ENCODE peak calls at places on chromosomes 4 and X, in ten cellular contexts. C, F, O, E, L, H, B, G, Z and Q are unnamed samples.

GRCh38 chr4:14928035-14928434 is 74.2 kb upstream of the CPEB2 start:
- DNase-seq in C (no peak), F (no peak), O (no peak), E (no peak), L (no peak), H (no peak), B (no peak), G (no peak), Z (no peak), Q (no peak)

GRCh38 chr4:143397887-143398286 is 61.2 kb downstream of the GAB1 start:
- DNase-seq in C (no peak), F (no peak), O (no peak), E (no peak), L (no peak), H (no peak), B (no peak), G (no peak), Z (no peak), Q (no peak)

GRCh38 chr4:102454981-102455690 is 46.0 kb upstream of the NFKB1 start:
- DNase-seq in C (peak), F (no peak), O (no peak), E (no peak), L (no peak), H (no peak), B (peak), G (no peak), Z (no peak), Q (no peak)

GRCh38 chr4:150962245-150962644 is 52.8 kb downstream of the LRBA start:
- DNase-seq in C (no peak), F (no peak), O (no peak), E (no peak), L (no peak), H (peak), B (no peak), G (peak), Z (no peak), Q (peak)

GRCh38 chrX:56385336-56385735 is 153.2 kb downstream of the KLF8 start:
- DNase-seq in C (no peak), F (no peak), O (no peak), E (no peak), L (no peak), H (no peak), B (no peak), G (no peak), Z (no peak), Q (no peak)

GRCh38 chr4:30722092-30722915 is 2.1 kb downstream of the PCDH7 start:
- DNase-seq in C (peak), F (no peak), O (peak), E (peak), L (no peak), H (no peak), B (peak), G (no peak), Z (no peak), Q (no peak)

GRCh38 chr4:78937837-78938236 is 1.4 kb downstream of the PAQR3 start:
- DNase-seq in C (no peak), F (no peak), O (no peak), E (no peak), L (no peak), H (peak), B (no peak), G (no peak), Z (no peak), Q (peak)

GRCh38 chrX:87489071-87489470 is 28.5 kb upstream of the KLHL4 start:
- DNase-seq in C (no peak), F (no peak), O (no peak), E (no peak), L (no peak), H (peak), B (no peak), G (no peak), Z (no peak), Q (peak)

GRCh38 chr4:70938087-70938486 is 35.9 kb downstream of the MOB1B start:
- DNase-seq in C (no peak), F (no peak), O (no peak), E (no peak), L (no peak), H (no peak), B (no peak), G (no peak), Z (no peak), Q (no peak)

GRCh38 chr4:70945046-70945445 is 42.9 kb downstream of the MOB1B start:
- DNase-seq in C (no peak), F (no peak), O (no peak), E (no peak), L (no peak), H (no peak), B (no peak), G (no peak), Z (no peak), Q (no peak)

GRCh38 chr4:70936200-70936787 is 34.1 kb downstream of the MOB1B start:
- DNase-seq in C (no peak), F (no peak), O (no peak), E (no peak), L (no peak), H (no peak), B (no peak), G (no peak), Z (no peak), Q (no peak)

GRCh38 chr4:70943115-70943514 is 40.9 kb downstream of the MOB1B start:
- DNase-seq in C (no peak), F (no peak), O (no peak), E (no peak), L (no peak), H (no peak), B (no peak), G (no peak), Z (no peak), Q (no peak)

DNA sequence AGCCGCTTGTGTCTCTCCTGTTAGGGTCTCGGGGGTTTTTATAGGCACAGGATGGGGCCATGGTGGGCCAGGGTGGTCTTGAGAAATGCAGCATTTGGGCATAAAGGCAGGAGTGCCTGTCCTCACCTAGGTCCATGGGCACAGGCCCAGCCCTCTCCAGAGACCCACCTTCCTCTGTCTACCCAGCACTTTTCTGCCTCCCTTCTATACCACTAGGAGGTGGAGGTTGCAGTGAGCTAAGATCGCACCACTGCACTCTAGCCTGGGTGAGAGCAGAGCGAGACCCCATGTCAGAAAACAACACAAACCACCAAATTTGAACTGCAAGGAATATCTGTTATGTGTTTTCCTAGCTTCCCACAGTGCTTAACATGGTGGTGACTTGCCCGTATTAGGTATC is 38.0 kb downstream of the MOB1B start:
- DNase-seq in C (no peak), F (no peak), O (no peak), E (no peak), L (no peak), H (no peak), B (no peak), G (no peak), Z (no peak), Q (no peak)
- TF ChIP-seq CTCF in C (no peak), F (no peak), O (no peak), E (no peak), L (no peak), H (no peak), B (no peak), G (no peak), Z (no peak), Q (no peak)

GRCh38 chr4:183986645-183987528 is 81.8 kb downstream of the STOX2 start:
- DNase-seq in C (no peak), F (peak), O (no peak), E (no peak), L (no peak), H (no peak), B (no peak), G (no peak), Z (no peak), Q (no peak)
- H3K4me3 ChIP-seq in C (peak), F (peak), O (peak), E (peak), L (peak), H (peak), B (peak), G (no peak), Z (peak), Q (peak)

GRCh38 chr4:101157415-101158135 is 189.8 kb downstream of the PPP3CA start:
- DNase-seq in C (no peak), F (no peak), O (no peak), E (no peak), L (no peak), H (peak), B (no peak), G (no peak), Z (no peak), Q (no peak)
- TF ChIP-seq CTCF in C (no peak), F (no peak), O (no peak), E (no peak), L (no peak), H (no peak), B (no peak), G (no peak), Z (no peak), Q (no peak)

GRCh38 chr4:155972098-155972497 is 18.4 kb upstream of the CTSO start:
- DNase-seq in C (no peak), F (no peak), O (no peak), E (no peak), L (no peak), H (peak), B (no peak), G (no peak), Z (no peak), Q (no peak)

GRCh38 chr4:155974476-155974749 is 20.7 kb upstream of the CTSO start:
- DNase-seq in C (no peak), F (no peak), O (no peak), E (no peak), L (no peak), H (no peak), B (no peak), G (peak), Z (no peak), Q (no peak)

GRCh38 chr4:155978810-155979209 is 25.1 kb upstream of the CTSO start:
- DNase-seq in C (no peak), F (no peak), O (no peak), E (no peak), L (no peak), H (no peak), B (no peak), G (no peak), Z (no peak), Q (no peak)

GRCh38 chr4:155974957-155975356 is 21.3 kb upstream of the CTSO start:
- DNase-seq in C (no peak), F (no peak), O (no peak), E (no peak), L (no peak), H (no peak), B (no peak), G (no peak), Z (no peak), Q (no peak)

GRCh38 chr4:155973639-155974475 is 20.2 kb upstream of the CTSO start:
- DNase-seq in C (no peak), F (no peak), O (no peak), E (no peak), L (no peak), H (peak), B (no peak), G (no peak), Z (no peak), Q (no peak)
- H3K4me3 ChIP-seq in C (no peak), F (no peak), O (no peak), E (no peak), L (no peak), H (no peak), B (no peak), G (no peak), Z (no peak), Q (no peak)

GRCh38 chr4:168318266-168318895 is at the start of gene DDX60:
- DNase-seq in C (peak), F (peak), O (peak), E (peak), L (no peak), H (peak), B (peak), G (peak), Z (peak), Q (peak)
- TF ChIP-seq CTCF in C (peak), F (peak), O (peak), E (peak), L (peak), H (peak), B (peak), G (peak), Z (peak), Q (peak)

DNA sequence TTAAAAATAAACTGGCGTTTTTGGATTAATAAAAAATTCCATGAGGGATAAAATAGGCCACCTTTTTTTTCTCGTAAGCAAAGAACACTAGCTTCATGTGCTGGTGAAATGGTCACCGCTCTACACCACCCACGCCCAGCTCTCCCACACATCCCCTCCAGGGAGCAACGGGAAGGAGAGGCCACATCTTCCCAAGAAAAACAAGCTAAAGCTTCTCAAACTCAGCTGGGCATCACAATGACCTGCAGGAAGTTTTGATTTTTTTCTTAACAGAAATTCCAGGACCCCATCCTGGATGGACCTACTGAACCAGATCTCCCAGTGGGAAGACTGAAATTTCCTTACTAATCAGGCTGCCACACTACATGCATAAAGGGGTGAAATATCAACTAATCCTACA is 9.8 kb downstream of the TSPAN5 start:
- DNase-seq in C (no peak), F (peak), O (no peak), E (peak), L (no peak), H (peak), B (no peak), G (no peak), Z (no peak), Q (no peak)
- H3K4me3 ChIP-seq in C (no peak), F (peak), O (no peak), E (no peak), L (no peak), H (no peak), B (no peak), G (no peak), Z (no peak), Q (no peak)